ENCODE peak calls at places on chromosomes 16 and 17, in seven cellular contexts. M is ascending aorta, N is epithelial cell of esophagus, B is sigmoid colon, S is lung, P is GM12864, A is BJ. G is an unnamed sample.

GRCh38 chr17:76151896-76152454 is 10.9 kb upstream of the FOXJ1 start:
- DNase-seq in S (no peak), M (no peak), P (no peak), B (no peak), N (no peak), A (no peak), G (no peak)

GRCh38 chr17:78572277-78573205 is 4.7 kb downstream of the DNAH17 start:
- DNase-seq in P (no peak), A (no peak), S (no peak), B (no peak), N (no peak), M (no peak), G (no peak)

GRCh38 chr17:72455562-72455961 is 334.7 kb downstream of the SOX9 start:
- DNase-seq in B (no peak), S (no peak), P (no peak), N (no peak), M (no peak), A (no peak), G (no peak)

GRCh38 chr17:77901476-77901875 is 57.0 kb upstream of the TNRC6C start:
- DNase-seq in A (no peak), P (no peak), M (no peak), S (no peak), B (peak), N (no peak), G (no peak)

GRCh38 chr17:54992797-54993639 is 24.5 kb downstream of the STXBP4 start:
- DNase-seq in A (no peak), P (peak), M (no peak), S (no peak), B (no peak), N (peak), G (no peak)

GRCh38 chr16:82344157-82344556 is 174.1 kb upstream of the MPHOSPH6 start:
- DNase-seq in S (no peak), P (no peak), M (no peak), A (no peak), N (peak), B (no peak), G (no peak)

GRCh38 chr17:80028030-80028429 is 7.6 kb downstream of the TBC1D16 start:
- DNase-seq in P (no peak), S (no peak), A (no peak), B (no peak), N (no peak), M (no peak), G (no peak)

GRCh38 chr17:47676199-47676472 is 17.8 kb upstream of the TBKBP1 start:
- DNase-seq in M (no peak), N (no peak), B (no peak), P (no peak), A (no peak), S (no peak), G (no peak)

GRCh38 chr17:44307387-44308186 is 814 bp upstream of the RUNDC3A start:
- DNase-seq in N (peak), S (no peak), B (peak), M (no peak), A (no peak), P (no peak), G (no peak)

GRCh38 chr16:9054460-9054859 is 37.0 kb upstream of the HAPSTR1 start:
- DNase-seq in B (no peak), M (no peak), A (no peak), P (no peak), S (no peak), N (peak), G (no peak)

GRCh38 chr16:69378760-69379159 is 7.0 kb downstream of the TERF2 start:
- DNase-seq in B (no peak), N (no peak), M (no peak), A (no peak), S (no peak), P (no peak), G (no peak)

GRCh38 chr17:4340914-4341615 is 25.4 kb downstream of the UBE2G1 start:
- DNase-seq in A (no peak), P (no peak), N (peak), B (no peak), S (no peak), M (no peak), G (no peak)

GRCh38 chr17:69779378-69780214 is 295.4 kb upstream of the KCNJ16 start:
- DNase-seq in N (peak), M (no peak), A (no peak), B (no peak), P (no peak), S (no peak), G (no peak)

GRCh38 chr17:79839363-79840203 is at the start of gene CBX4:
- DNase-seq in S (peak), N (peak), B (peak), M (peak), P (peak), A (peak), G (no peak)

GRCh38 chr17:72362466-72363335 is 241.9 kb downstream of the SOX9 start:
- DNase-seq in B (no peak), S (no peak), A (no peak), P (no peak), M (no peak), N (peak), G (no peak)

GRCh38 chr16:25838724-25839186 is 147.0 kb downstream of the HS3ST4 start:
- DNase-seq in B (no peak), N (peak), S (no peak), P (peak), M (no peak), A (peak), G (peak)
- H3K4me3 ChIP-seq in B (no peak), N (no peak), S (no peak), P (no peak), M (no peak), A (no peak), G (no peak)

GRCh38 chr17:45631941-45632340 is 141.4 kb upstream of the PLEKHM1 start:
- DNase-seq in S (no peak), P (no peak), N (no peak), B (no peak), A (no peak), M (no peak), G (no peak)
- TF ChIP-seq CTCF in S (no peak), P (no peak), N (no peak), B (no peak), A (no peak), M (no peak), G (no peak)

GRCh38 chr16:1420540-1421205 is at the start of gene UQCC4:
- DNase-seq in P (peak), S (peak), B (peak), A (peak), M (peak), N (peak), G (peak)
- H3K4me3 ChIP-seq in P (peak), S (peak), B (peak), A (peak), M (peak), N (peak), G (peak)

GRCh38 chr16:743794-744500 is 3.1 kb upstream of the CIAO3 start:
- DNase-seq in S (no peak), A (no peak), P (no peak), B (no peak), N (no peak), M (no peak), G (no peak)

GRCh38 chr16:749010-749409 is 8.2 kb upstream of the CIAO3 start:
- DNase-seq in S (no peak), A (peak), P (no peak), M (no peak), B (no peak), N (peak), G (no peak)

GRCh38 chr16:747978-748746 is 7.4 kb upstream of the CIAO3 start:
- DNase-seq in M (no peak), B (no peak), A (no peak), S (no peak), N (no peak), P (no peak), G (no peak)

GRCh38 chr16:746637-747036 is 5.8 kb upstream of the CIAO3 start:
- DNase-seq in P (no peak), S (no peak), M (no peak), A (no peak), N (no peak), B (no peak), G (no peak)

GRCh38 chr16:745739-746138 is 4.9 kb upstream of the CIAO3 start:
- DNase-seq in S (peak), N (peak), P (no peak), B (no peak), A (no peak), M (no peak), G (no peak)
- TF ChIP-seq CTCF in S (no peak), N (peak), P (peak), B (no peak), A (peak), M (no peak), G (peak)

GRCh38 chr17:17021194-17021863 is 20.9 kb upstream of the MPRIP start:
- DNase-seq in P (no peak), M (peak), B (no peak), N (no peak), A (no peak), S (peak), G (no peak)

GRCh38 chr17:17019891-17020456 is 22.3 kb upstream of the MPRIP start:
- DNase-seq in B (no peak), A (no peak), M (no peak), P (no peak), N (peak), S (no peak), G (no peak)

GRCh38 chr17:17022011-17022800 is 20.1 kb upstream of the MPRIP start:
- DNase-seq in A (no peak), S (no peak), P (no peak), N (no peak), M (no peak), B (no peak), G (no peak)

GRCh38 chr17:17019430-17019762 is 22.9 kb upstream of the MPRIP start:
- DNase-seq in P (no peak), B (no peak), M (no peak), A (no peak), N (no peak), S (no peak), G (no peak)

DNA sequence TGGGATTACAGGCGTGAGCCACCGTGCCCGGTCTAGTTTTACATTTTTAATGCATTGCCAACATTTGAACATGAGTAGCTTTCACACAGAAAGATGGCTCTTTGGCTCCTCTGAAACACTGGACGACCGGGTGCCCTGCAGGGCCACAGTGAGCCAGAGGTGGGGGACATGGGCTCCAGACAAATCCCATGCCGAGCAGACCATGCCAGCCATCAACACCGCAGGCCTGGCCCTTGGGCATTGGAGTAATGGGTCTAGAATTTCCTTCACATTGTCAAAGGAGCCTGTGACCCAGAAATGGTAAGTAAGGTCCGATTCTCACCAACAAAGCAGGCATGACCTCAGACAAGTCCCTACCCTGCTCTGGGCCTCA is 21.4 kb upstream of the MPRIP start:
- DNase-seq in S (no peak), N (no peak), B (no peak), M (no peak), A (no peak), P (no peak), G (no peak)
- H3K4me3 ChIP-seq in S (no peak), N (no peak), B (no peak), M (no peak), A (no peak), P (no peak), G (no peak)

G was measured in epithelial cell of proximal tubule.